ENCODE peak calls at places on chromosomes 11 and 22, in six cellular contexts. K is right lobe of liver, D is pulmonary artery endothelial cell, X is kidney epithelial cell, B is NCI-H460, E is GOT3. Z is an unnamed sample.

GRCh38 chr11:27506200-27507182 is at the start of gene LIN7C:
- DNase-seq in K (peak; percentile 97), D (peak; percentile 75), X (peak; percentile 80), B (peak; percentile 93), E (peak; percentile 79), Z (peak; percentile 98)

GRCh38 chr22:39996732-39997131 is 2.0 kb downstream of the FAM83F start:
- DNase-seq in K (no peak), D (no peak), X (no peak), B (no peak), E (no peak), Z (no peak)

GRCh38 chr22:22057617-22058378 is 75.2 kb upstream of the TOP3B start:
- DNase-seq in K (no peak), D (no peak), X (no peak), B (no peak), E (no peak), Z (no peak)

GRCh38 chr11:44030996-44031395 is 16.8 kb upstream of the ACCSL start:
- DNase-seq in K (no peak), D (no peak), X (no peak), B (no peak), E (no peak), Z (no peak)

GRCh38 chr22:23054531-23055257 is 15.6 kb upstream of the GNAZ start:
- DNase-seq in K (no peak), D (no peak), X (no peak), B (no peak), E (no peak), Z (peak; percentile 40)

GRCh38 chr11:12871251-12871650 is 137.9 kb upstream of the RASSF10 start:
- DNase-seq in K (no peak), D (no peak), X (no peak), B (no peak), E (no peak), Z (no peak)

GRCh38 chr11:117273550-117274289 is 17.4 kb upstream of the BACE1-AS start:
- DNase-seq in K (no peak), D (no peak), X (no peak), B (peak; percentile 60), E (no peak), Z (no peak)

GRCh38 chr11:44416776-44417175 is 106.8 kb upstream of the ALX4 start:
- DNase-seq in K (no peak), D (no peak), X (peak; percentile 7), B (no peak), E (no peak), Z (no peak)

Z was measured in posterior vena cava.